ENCODE peak calls at places on chromosomes 12 and 14, in eight cellular contexts. One of them, this sample, is unnamed.

GRCh38 chr12:57591567-57592325 is 754 bp downstream of the PIP4K2C start:
- DNase-seq in HAP-1: no peak
- DNase-seq in aorta: no peak
- DNase-seq in Peyer's patch: no peak
- DNase-seq in chondrocyte: no peak
- DNase-seq in ureter: peak
- DNase-seq in breast epithelium: peak
- DNase-seq in progenitor cell of endocrine pancreas: no peak
- DNase-seq in this sample: no peak

GRCh38 chr14:105411017-105411941 is 8.3 kb upstream of the MTA1 start:
- DNase-seq in Peyer's patch: peak
- DNase-seq in breast epithelium: no peak
- DNase-seq in aorta: no peak
- DNase-seq in ureter: no peak
- DNase-seq in chondrocyte: no peak
- DNase-seq in HAP-1: no peak
- DNase-seq in progenitor cell of endocrine pancreas: no peak
- DNase-seq in this sample: peak

GRCh38 chr12:14273911-14274306 is 91.6 kb upstream of the ATF7IP start:
- DNase-seq in progenitor cell of endocrine pancreas: no peak
- DNase-seq in chondrocyte: no peak
- DNase-seq in HAP-1: no peak
- DNase-seq in ureter: no peak
- DNase-seq in Peyer's patch: no peak
- DNase-seq in aorta: no peak
- DNase-seq in breast epithelium: no peak
- DNase-seq in this sample: no peak

GRCh38 chr14:53621986-53622385 is 334.6 kb downstream of the BMP4 start:
- DNase-seq in progenitor cell of endocrine pancreas: no peak
- DNase-seq in breast epithelium: no peak
- DNase-seq in ureter: no peak
- DNase-seq in aorta: no peak
- DNase-seq in Peyer's patch: no peak
- DNase-seq in chondrocyte: no peak
- DNase-seq in HAP-1: no peak
- DNase-seq in this sample: no peak

GRCh38 chr12:29565727-29566126 is 68.2 kb upstream of the OVCH1 start:
- DNase-seq in progenitor cell of endocrine pancreas: no peak
- DNase-seq in chondrocyte: no peak
- DNase-seq in ureter: no peak
- DNase-seq in HAP-1: no peak
- DNase-seq in breast epithelium: no peak
- DNase-seq in Peyer's patch: no peak
- DNase-seq in aorta: no peak
- DNase-seq in this sample: no peak

GRCh38 chr14:99728231-99728920 is 44.3 kb downstream of the CYP46A1 start:
- DNase-seq in chondrocyte: peak
- DNase-seq in ureter: no peak
- DNase-seq in breast epithelium: peak
- DNase-seq in aorta: peak
- DNase-seq in progenitor cell of endocrine pancreas: no peak
- DNase-seq in Peyer's patch: peak
- DNase-seq in HAP-1: no peak
- DNase-seq in this sample: peak

GRCh38 chr12:104991565-104992128 is 5.5 kb downstream of the NOPCHAP1 start:
- DNase-seq in ureter: no peak
- DNase-seq in HAP-1: no peak
- DNase-seq in aorta: no peak
- DNase-seq in Peyer's patch: no peak
- DNase-seq in breast epithelium: no peak
- DNase-seq in progenitor cell of endocrine pancreas: no peak
- DNase-seq in chondrocyte: no peak
- DNase-seq in this sample: no peak

GRCh38 chr12:56714431-56714929 is 10.6 kb downstream of the NACA start:
- DNase-seq in Peyer's patch: no peak
- DNase-seq in ureter: no peak
- DNase-seq in progenitor cell of endocrine pancreas: no peak
- DNase-seq in aorta: no peak
- DNase-seq in HAP-1: no peak
- DNase-seq in breast epithelium: no peak
- DNase-seq in chondrocyte: no peak
- DNase-seq in this sample: no peak

GRCh38 chr14:78848234-78848820 is 678.2 kb downstream of the NRXN3 start:
- DNase-seq in HAP-1: peak
- DNase-seq in chondrocyte: no peak
- DNase-seq in Peyer's patch: peak
- DNase-seq in ureter: no peak
- DNase-seq in aorta: no peak
- DNase-seq in progenitor cell of endocrine pancreas: peak
- DNase-seq in breast epithelium: no peak
- DNase-seq in this sample: no peak

GRCh38 chr12:127125607-127126259 is 1141.2 kb upstream of the TMEM132C start:
- DNase-seq in aorta: no peak
- DNase-seq in chondrocyte: no peak
- DNase-seq in Peyer's patch: peak
- DNase-seq in HAP-1: no peak
- DNase-seq in breast epithelium: no peak
- DNase-seq in progenitor cell of endocrine pancreas: no peak
- DNase-seq in ureter: no peak
- DNase-seq in this sample: no peak

GRCh38 chr12:102883204-102883799 is 33.7 kb downstream of the PAH start:
- DNase-seq in aorta: peak
- DNase-seq in Peyer's patch: peak
- DNase-seq in HAP-1: peak
- DNase-seq in breast epithelium: peak
- DNase-seq in chondrocyte: no peak
- DNase-seq in ureter: peak
- DNase-seq in progenitor cell of endocrine pancreas: peak
- DNase-seq in this sample: no peak

GRCh38 chr14:81219821-81220487 is 805 bp downstream of the GTF2A1 start:
- DNase-seq in HAP-1: peak
- DNase-seq in progenitor cell of endocrine pancreas: no peak
- DNase-seq in breast epithelium: no peak
- DNase-seq in ureter: peak
- DNase-seq in chondrocyte: no peak
- DNase-seq in aorta: peak
- DNase-seq in Peyer's patch: peak
- DNase-seq in this sample: peak

GRCh38 chr14:21056520-21057163 is 980 bp upstream of the RNASE8 start:
- DNase-seq in HAP-1: no peak
- DNase-seq in chondrocyte: no peak
- DNase-seq in breast epithelium: no peak
- DNase-seq in aorta: no peak
- DNase-seq in progenitor cell of endocrine pancreas: no peak
- DNase-seq in ureter: no peak
- DNase-seq in Peyer's patch: peak
- DNase-seq in this sample: no peak

GRCh38 chr14:92244805-92245204 is 78.2 kb upstream of the SLC24A4 start:
- DNase-seq in Peyer's patch: no peak
- DNase-seq in chondrocyte: no peak
- DNase-seq in HAP-1: no peak
- DNase-seq in progenitor cell of endocrine pancreas: no peak
- DNase-seq in aorta: no peak
- DNase-seq in ureter: no peak
- DNase-seq in breast epithelium: no peak
- DNase-seq in this sample: no peak

GRCh38 chr14:44768935-44769334 is 192.8 kb downstream of the KLHL28 start:
- DNase-seq in chondrocyte: no peak
- DNase-seq in progenitor cell of endocrine pancreas: no peak
- DNase-seq in ureter: no peak
- DNase-seq in breast epithelium: no peak
- DNase-seq in aorta: no peak
- DNase-seq in HAP-1: no peak
- DNase-seq in Peyer's patch: no peak
- DNase-seq in this sample: no peak

GRCh38 chr14:27553820-27554219 is 956.0 kb upstream of the NOVA1 start:
- DNase-seq in chondrocyte: no peak
- DNase-seq in HAP-1: no peak
- DNase-seq in ureter: no peak
- DNase-seq in aorta: no peak
- DNase-seq in progenitor cell of endocrine pancreas: no peak
- DNase-seq in breast epithelium: no peak
- DNase-seq in Peyer's patch: no peak
- DNase-seq in this sample: no peak

GRCh38 chr12:3263939-3264699 is 186.9 kb downstream of the TSPAN9 start:
- DNase-seq in ureter: no peak
- DNase-seq in Peyer's patch: no peak
- DNase-seq in HAP-1: no peak
- DNase-seq in chondrocyte: no peak
- DNase-seq in progenitor cell of endocrine pancreas: no peak
- DNase-seq in aorta: no peak
- DNase-seq in breast epithelium: no peak
- DNase-seq in this sample: no peak

GRCh38 chr14:99377951-99378350 is 102.7 kb downstream of the SETD3 start:
- DNase-seq in ureter: no peak
- DNase-seq in chondrocyte: no peak
- DNase-seq in breast epithelium: no peak
- DNase-seq in Peyer's patch: no peak
- DNase-seq in progenitor cell of endocrine pancreas: no peak
- DNase-seq in HAP-1: no peak
- DNase-seq in aorta: peak
- DNase-seq in this sample: no peak

GRCh38 chr14:34496007-34496678 is 34.1 kb upstream of the SPTSSA start:
- DNase-seq in breast epithelium: no peak
- DNase-seq in Peyer's patch: peak
- DNase-seq in aorta: no peak
- DNase-seq in chondrocyte: no peak
- DNase-seq in ureter: peak
- DNase-seq in progenitor cell of endocrine pancreas: no peak
- DNase-seq in HAP-1: no peak
- DNase-seq in this sample: no peak

GRCh38 chr12:102300824-102301461 is 103.3 kb upstream of the PMCH start:
- DNase-seq in progenitor cell of endocrine pancreas: no peak
- DNase-seq in aorta: no peak
- DNase-seq in chondrocyte: no peak
- DNase-seq in ureter: no peak
- DNase-seq in breast epithelium: no peak
- DNase-seq in HAP-1: peak
- DNase-seq in Peyer's patch: no peak
- DNase-seq in this sample: no peak

GRCh38 chr12:119528241-119528640 is 65.3 kb upstream of the TMEM233 start:
- DNase-seq in breast epithelium: no peak
- DNase-seq in Peyer's patch: no peak
- DNase-seq in chondrocyte: no peak
- DNase-seq in aorta: no peak
- DNase-seq in ureter: no peak
- DNase-seq in progenitor cell of endocrine pancreas: no peak
- DNase-seq in HAP-1: no peak
- DNase-seq in this sample: no peak

GRCh38 chr14:65344011-65344410 is 68.5 kb upstream of the FUT8 start:
- DNase-seq in chondrocyte: no peak
- DNase-seq in breast epithelium: no peak
- DNase-seq in progenitor cell of endocrine pancreas: no peak
- DNase-seq in aorta: no peak
- DNase-seq in HAP-1: no peak
- DNase-seq in ureter: no peak
- DNase-seq in Peyer's patch: no peak
- DNase-seq in this sample: no peak

GRCh38 chr12:13275366-13275765 is 78.8 kb downstream of the EMP1 start:
- DNase-seq in aorta: no peak
- DNase-seq in Peyer's patch: no peak
- DNase-seq in progenitor cell of endocrine pancreas: no peak
- DNase-seq in chondrocyte: no peak
- DNase-seq in HAP-1: no peak
- DNase-seq in breast epithelium: no peak
- DNase-seq in ureter: no peak
- DNase-seq in this sample: no peak

GRCh38 chr12:53399896-53400295 is 19.9 kb downstream of the SP1 start:
- DNase-seq in chondrocyte: no peak
- DNase-seq in progenitor cell of endocrine pancreas: no peak
- DNase-seq in ureter: no peak
- DNase-seq in HAP-1: no peak
- DNase-seq in aorta: no peak
- DNase-seq in breast epithelium: no peak
- DNase-seq in Peyer's patch: peak
- DNase-seq in this sample: peak

GRCh38 chr12:97758586-97758985 is 296.0 kb downstream of the RMST start:
- DNase-seq in ureter: no peak
- DNase-seq in breast epithelium: no peak
- DNase-seq in Peyer's patch: no peak
- DNase-seq in progenitor cell of endocrine pancreas: no peak
- DNase-seq in chondrocyte: no peak
- DNase-seq in HAP-1: no peak
- DNase-seq in aorta: no peak
- DNase-seq in this sample: no peak

GRCh38 chr12:65860584-65860983 is 36.3 kb downstream of the HMGA2 start:
- DNase-seq in chondrocyte: no peak
- DNase-seq in progenitor cell of endocrine pancreas: no peak
- DNase-seq in aorta: no peak
- DNase-seq in ureter: no peak
- DNase-seq in breast epithelium: no peak
- DNase-seq in HAP-1: no peak
- DNase-seq in Peyer's patch: no peak
- DNase-seq in this sample: no peak

GRCh38 chr14:97634786-97635185 is 837.6 kb downstream of the VRK1 start:
- DNase-seq in Peyer's patch: no peak
- DNase-seq in chondrocyte: no peak
- DNase-seq in HAP-1: no peak
- DNase-seq in aorta: no peak
- DNase-seq in ureter: no peak
- DNase-seq in breast epithelium: no peak
- DNase-seq in progenitor cell of endocrine pancreas: no peak
- DNase-seq in this sample: no peak

GRCh38 chr12:60101715-60102114 is 505.9 kb downstream of the SLC16A7 start:
- DNase-seq in breast epithelium: no peak
- DNase-seq in HAP-1: no peak
- DNase-seq in chondrocyte: no peak
- DNase-seq in progenitor cell of endocrine pancreas: no peak
- DNase-seq in ureter: no peak
- DNase-seq in aorta: no peak
- DNase-seq in Peyer's patch: no peak
- DNase-seq in this sample: no peak

GRCh38 chr12:111406474-111407370 is 999 bp downstream of the SH2B3 start:
- DNase-seq in ureter: no peak
- DNase-seq in chondrocyte: no peak
- DNase-seq in HAP-1: no peak
- DNase-seq in aorta: no peak
- DNase-seq in breast epithelium: no peak
- DNase-seq in Peyer's patch: peak
- DNase-seq in progenitor cell of endocrine pancreas: no peak
- DNase-seq in this sample: peak

GRCh38 chr14:72812292-72812851 is 81.5 kb downstream of the DPF3 start:
- DNase-seq in breast epithelium: peak
- DNase-seq in ureter: peak
- DNase-seq in chondrocyte: no peak
- DNase-seq in progenitor cell of endocrine pancreas: no peak
- DNase-seq in aorta: peak
- DNase-seq in HAP-1: no peak
- DNase-seq in Peyer's patch: no peak
- DNase-seq in this sample: no peak

GRCh38 chr12:129762436-129762835 is 141.4 kb downstream of the TMEM132D start:
- DNase-seq in ureter: no peak
- DNase-seq in breast epithelium: no peak
- DNase-seq in chondrocyte: no peak
- DNase-seq in aorta: no peak
- DNase-seq in progenitor cell of endocrine pancreas: no peak
- DNase-seq in Peyer's patch: no peak
- DNase-seq in HAP-1: no peak
- DNase-seq in this sample: no peak

GRCh38 chr12:89685363-89685972 is 23.2 kb downstream of the ATP2B1 start:
- DNase-seq in ureter: no peak
- DNase-seq in breast epithelium: no peak
- DNase-seq in HAP-1: no peak
- DNase-seq in progenitor cell of endocrine pancreas: no peak
- DNase-seq in aorta: no peak
- DNase-seq in chondrocyte: no peak
- DNase-seq in Peyer's patch: no peak
- DNase-seq in this sample: no peak

GRCh38 chr12:126248871-126249403 is 1183.7 kb downstream of the AACS start:
- DNase-seq in progenitor cell of endocrine pancreas: no peak
- DNase-seq in HAP-1: no peak
- DNase-seq in ureter: no peak
- DNase-seq in Peyer's patch: no peak
- DNase-seq in chondrocyte: no peak
- DNase-seq in aorta: no peak
- DNase-seq in breast epithelium: no peak
- DNase-seq in this sample: no peak

GRCh38 chr14:60247994-60248696 is 876 bp upstream of the PPM1A start:
- DNase-seq in aorta: peak
- DNase-seq in breast epithelium: peak
- DNase-seq in chondrocyte: no peak
- DNase-seq in progenitor cell of endocrine pancreas: peak
- DNase-seq in HAP-1: peak
- DNase-seq in ureter: peak
- DNase-seq in Peyer's patch: peak
- DNase-seq in this sample: peak